ENCODE peak calls at places on chromosomes 2 and 18, in seven cellular contexts. One of them, this sample, is unnamed.

GRCh38 chr18:74508366-74508765 is 12.2 kb downstream of the CNDP2 start:
- DNase-seq in NCI-H748 treated with DMSO at 0.1 percent for 48 hours: no peak
- DNase-seq in fibroblast of the aortic adventitia: no peak
- DNase-seq in bronchial epithelial cell: no peak
- DNase-seq in activated CD4-positive, alpha-beta T cell treated with anti-CD3 and anti-CD28 coated beads, Interleukin-2, amount 50 U/mL, for 4 hours: no peak
- DNase-seq in NCI-H774: no peak
- DNase-seq in GM12892: no peak
- DNase-seq in this sample: no peak

GRCh38 chr2:239971115-239971514 is 54.0 kb downstream of the NDUFA10 start:
- DNase-seq in activated CD4-positive, alpha-beta T cell treated with anti-CD3 and anti-CD28 coated beads, Interleukin-2, amount 50 U/mL, for 4 hours: no peak
- DNase-seq in bronchial epithelial cell: no peak
- DNase-seq in NCI-H748 treated with DMSO at 0.1 percent for 48 hours: no peak
- DNase-seq in GM12892: no peak
- DNase-seq in fibroblast of the aortic adventitia: no peak
- DNase-seq in NCI-H774: no peak
- DNase-seq in this sample: no peak

GRCh38 chr2:33782395-33783239 is 183.5 kb upstream of the FAM98A start:
- DNase-seq in NCI-H774: no peak
- DNase-seq in NCI-H748 treated with DMSO at 0.1 percent for 48 hours: no peak
- DNase-seq in GM12892: no peak
- DNase-seq in activated CD4-positive, alpha-beta T cell treated with anti-CD3 and anti-CD28 coated beads, Interleukin-2, amount 50 U/mL, for 4 hours: no peak
- DNase-seq in bronchial epithelial cell: no peak
- DNase-seq in fibroblast of the aortic adventitia: no peak
- DNase-seq in this sample: no peak

GRCh38 chr2:180980185-180980942 is at the start of gene UBE2E3:
- DNase-seq in bronchial epithelial cell: peak
- DNase-seq in NCI-H774: peak
- DNase-seq in GM12892: peak
- DNase-seq in fibroblast of the aortic adventitia: peak
- DNase-seq in activated CD4-positive, alpha-beta T cell treated with anti-CD3 and anti-CD28 coated beads, Interleukin-2, amount 50 U/mL, for 4 hours: peak
- DNase-seq in NCI-H748 treated with DMSO at 0.1 percent for 48 hours: peak
- DNase-seq in this sample: peak

GRCh38 chr2:12855508-12855907 is 138.8 kb downstream of the TRIB2 start:
- DNase-seq in NCI-H748 treated with DMSO at 0.1 percent for 48 hours: no peak
- DNase-seq in activated CD4-positive, alpha-beta T cell treated with anti-CD3 and anti-CD28 coated beads, Interleukin-2, amount 50 U/mL, for 4 hours: no peak
- DNase-seq in NCI-H774: no peak
- DNase-seq in GM12892: no peak
- DNase-seq in fibroblast of the aortic adventitia: no peak
- DNase-seq in bronchial epithelial cell: peak
- DNase-seq in this sample: no peak

GRCh38 chr2:54522624-54523281 is 66.6 kb downstream of the SPTBN1 start:
- DNase-seq in GM12892: peak
- DNase-seq in activated CD4-positive, alpha-beta T cell treated with anti-CD3 and anti-CD28 coated beads, Interleukin-2, amount 50 U/mL, for 4 hours: peak
- DNase-seq in NCI-H774: peak
- DNase-seq in NCI-H748 treated with DMSO at 0.1 percent for 48 hours: peak
- DNase-seq in bronchial epithelial cell: peak
- DNase-seq in fibroblast of the aortic adventitia: peak
- DNase-seq in this sample: peak

GRCh38 chr2:144374163-144374661 is 145.7 kb downstream of the ZEB2 start:
- DNase-seq in fibroblast of the aortic adventitia: no peak
- DNase-seq in GM12892: no peak
- DNase-seq in NCI-H774: no peak
- DNase-seq in NCI-H748 treated with DMSO at 0.1 percent for 48 hours: no peak
- DNase-seq in activated CD4-positive, alpha-beta T cell treated with anti-CD3 and anti-CD28 coated beads, Interleukin-2, amount 50 U/mL, for 4 hours: no peak
- DNase-seq in bronchial epithelial cell: no peak
- DNase-seq in this sample: no peak

GRCh38 chr2:2272841-2273240 is 58.2 kb downstream of the MYT1L start:
- DNase-seq in fibroblast of the aortic adventitia: no peak
- DNase-seq in NCI-H748 treated with DMSO at 0.1 percent for 48 hours: no peak
- DNase-seq in activated CD4-positive, alpha-beta T cell treated with anti-CD3 and anti-CD28 coated beads, Interleukin-2, amount 50 U/mL, for 4 hours: no peak
- DNase-seq in NCI-H774: no peak
- DNase-seq in bronchial epithelial cell: no peak
- DNase-seq in GM12892: no peak
- DNase-seq in this sample: no peak

GRCh38 chr2:144390424-144391020 is 129.4 kb downstream of the ZEB2 start:
- DNase-seq in activated CD4-positive, alpha-beta T cell treated with anti-CD3 and anti-CD28 coated beads, Interleukin-2, amount 50 U/mL, for 4 hours: no peak
- DNase-seq in NCI-H748 treated with DMSO at 0.1 percent for 48 hours: no peak
- DNase-seq in NCI-H774: no peak
- DNase-seq in GM12892: no peak
- DNase-seq in bronchial epithelial cell: no peak
- DNase-seq in fibroblast of the aortic adventitia: peak
- DNase-seq in this sample: no peak

GRCh38 chr18:3177902-3178687 is 41.7 kb downstream of the MYOM1 start:
- DNase-seq in bronchial epithelial cell: no peak
- DNase-seq in fibroblast of the aortic adventitia: no peak
- DNase-seq in GM12892: peak
- DNase-seq in NCI-H748 treated with DMSO at 0.1 percent for 48 hours: no peak
- DNase-seq in NCI-H774: no peak
- DNase-seq in activated CD4-positive, alpha-beta T cell treated with anti-CD3 and anti-CD28 coated beads, Interleukin-2, amount 50 U/mL, for 4 hours: no peak
- DNase-seq in this sample: no peak

GRCh38 chr18:68734311-68734710 is 19.4 kb upstream of the TMX3 start:
- DNase-seq in activated CD4-positive, alpha-beta T cell treated with anti-CD3 and anti-CD28 coated beads, Interleukin-2, amount 50 U/mL, for 4 hours: no peak
- DNase-seq in NCI-H774: no peak
- DNase-seq in GM12892: no peak
- DNase-seq in fibroblast of the aortic adventitia: peak
- DNase-seq in bronchial epithelial cell: no peak
- DNase-seq in NCI-H748 treated with DMSO at 0.1 percent for 48 hours: no peak
- DNase-seq in this sample: no peak

GRCh38 chr2:85243101-85244072 is 84.4 kb downstream of the TGOLN2 start:
- DNase-seq in NCI-H748 treated with DMSO at 0.1 percent for 48 hours: no peak
- DNase-seq in fibroblast of the aortic adventitia: no peak
- DNase-seq in activated CD4-positive, alpha-beta T cell treated with anti-CD3 and anti-CD28 coated beads, Interleukin-2, amount 50 U/mL, for 4 hours: no peak
- DNase-seq in NCI-H774: no peak
- DNase-seq in bronchial epithelial cell: no peak
- DNase-seq in GM12892: no peak
- DNase-seq in this sample: peak

GRCh38 chr2:194443926-194444325 is 1213.1 kb upstream of the SLC39A10 start:
- DNase-seq in bronchial epithelial cell: peak
- DNase-seq in GM12892: no peak
- DNase-seq in NCI-H748 treated with DMSO at 0.1 percent for 48 hours: no peak
- DNase-seq in fibroblast of the aortic adventitia: no peak
- DNase-seq in NCI-H774: no peak
- DNase-seq in activated CD4-positive, alpha-beta T cell treated with anti-CD3 and anti-CD28 coated beads, Interleukin-2, amount 50 U/mL, for 4 hours: no peak
- DNase-seq in this sample: no peak

GRCh38 chr2:240920783-240921231 is 14.7 kb downstream of the CROCC2 start:
- DNase-seq in NCI-H774: no peak
- DNase-seq in activated CD4-positive, alpha-beta T cell treated with anti-CD3 and anti-CD28 coated beads, Interleukin-2, amount 50 U/mL, for 4 hours: no peak
- DNase-seq in GM12892: peak
- DNase-seq in NCI-H748 treated with DMSO at 0.1 percent for 48 hours: no peak
- DNase-seq in bronchial epithelial cell: no peak
- DNase-seq in fibroblast of the aortic adventitia: no peak
- DNase-seq in this sample: no peak

GRCh38 chr2:144130551-144130950 is 389.4 kb downstream of the ZEB2 start:
- DNase-seq in GM12892: no peak
- DNase-seq in NCI-H774: no peak
- DNase-seq in activated CD4-positive, alpha-beta T cell treated with anti-CD3 and anti-CD28 coated beads, Interleukin-2, amount 50 U/mL, for 4 hours: no peak
- DNase-seq in NCI-H748 treated with DMSO at 0.1 percent for 48 hours: no peak
- DNase-seq in bronchial epithelial cell: no peak
- DNase-seq in fibroblast of the aortic adventitia: no peak
- DNase-seq in this sample: no peak

GRCh38 chr2:95059656-95060370 is 34.3 kb downstream of the MAL start:
- DNase-seq in bronchial epithelial cell: no peak
- DNase-seq in fibroblast of the aortic adventitia: no peak
- DNase-seq in activated CD4-positive, alpha-beta T cell treated with anti-CD3 and anti-CD28 coated beads, Interleukin-2, amount 50 U/mL, for 4 hours: no peak
- DNase-seq in NCI-H774: no peak
- DNase-seq in GM12892: no peak
- DNase-seq in NCI-H748 treated with DMSO at 0.1 percent for 48 hours: no peak
- DNase-seq in this sample: no peak

GRCh38 chr18:9135912-9136314 is 668 bp upstream of the ANKRD12 start:
- DNase-seq in fibroblast of the aortic adventitia: peak
- DNase-seq in NCI-H748 treated with DMSO at 0.1 percent for 48 hours: peak
- DNase-seq in activated CD4-positive, alpha-beta T cell treated with anti-CD3 and anti-CD28 coated beads, Interleukin-2, amount 50 U/mL, for 4 hours: no peak
- DNase-seq in bronchial epithelial cell: peak
- DNase-seq in NCI-H774: peak
- DNase-seq in GM12892: peak
- DNase-seq in this sample: peak

GRCh38 chr2:61911510-61911909 is 6.0 kb downstream of the COMMD1 start:
- DNase-seq in NCI-H774: no peak
- DNase-seq in GM12892: no peak
- DNase-seq in bronchial epithelial cell: peak
- DNase-seq in NCI-H748 treated with DMSO at 0.1 percent for 48 hours: no peak
- DNase-seq in fibroblast of the aortic adventitia: no peak
- DNase-seq in activated CD4-positive, alpha-beta T cell treated with anti-CD3 and anti-CD28 coated beads, Interleukin-2, amount 50 U/mL, for 4 hours: no peak
- DNase-seq in this sample: no peak

GRCh38 chr2:180017764-180018163 is 10.7 kb upstream of the CWC22 start:
- DNase-seq in bronchial epithelial cell: peak
- DNase-seq in NCI-H748 treated with DMSO at 0.1 percent for 48 hours: no peak
- DNase-seq in NCI-H774: no peak
- DNase-seq in activated CD4-positive, alpha-beta T cell treated with anti-CD3 and anti-CD28 coated beads, Interleukin-2, amount 50 U/mL, for 4 hours: no peak
- DNase-seq in GM12892: no peak
- DNase-seq in fibroblast of the aortic adventitia: peak
- DNase-seq in this sample: no peak

GRCh38 chr18:25497395-25497794 is 145.4 kb upstream of the ZNF521 start:
- DNase-seq in activated CD4-positive, alpha-beta T cell treated with anti-CD3 and anti-CD28 coated beads, Interleukin-2, amount 50 U/mL, for 4 hours: no peak
- DNase-seq in bronchial epithelial cell: no peak
- DNase-seq in fibroblast of the aortic adventitia: no peak
- DNase-seq in NCI-H774: no peak
- DNase-seq in NCI-H748 treated with DMSO at 0.1 percent for 48 hours: no peak
- DNase-seq in GM12892: no peak
- DNase-seq in this sample: no peak

GRCh38 chr2:96877513-96878159 is 7.8 kb upstream of the SEMA4C start:
- DNase-seq in activated CD4-positive, alpha-beta T cell treated with anti-CD3 and anti-CD28 coated beads, Interleukin-2, amount 50 U/mL, for 4 hours: no peak
- DNase-seq in bronchial epithelial cell: no peak
- DNase-seq in NCI-H748 treated with DMSO at 0.1 percent for 48 hours: no peak
- DNase-seq in fibroblast of the aortic adventitia: no peak
- DNase-seq in NCI-H774: no peak
- DNase-seq in GM12892: no peak
- DNase-seq in this sample: no peak

GRCh38 chr2:37343537-37344434 is 644 bp upstream of the QPCT start:
- DNase-seq in NCI-H774: no peak
- DNase-seq in activated CD4-positive, alpha-beta T cell treated with anti-CD3 and anti-CD28 coated beads, Interleukin-2, amount 50 U/mL, for 4 hours: no peak
- DNase-seq in GM12892: no peak
- DNase-seq in NCI-H748 treated with DMSO at 0.1 percent for 48 hours: no peak
- DNase-seq in bronchial epithelial cell: peak
- DNase-seq in fibroblast of the aortic adventitia: peak
- DNase-seq in this sample: no peak

GRCh38 chr18:34807106-34807796 is 97.2 kb downstream of the DTNA start:
- DNase-seq in bronchial epithelial cell: peak
- DNase-seq in activated CD4-positive, alpha-beta T cell treated with anti-CD3 and anti-CD28 coated beads, Interleukin-2, amount 50 U/mL, for 4 hours: no peak
- DNase-seq in NCI-H774: no peak
- DNase-seq in fibroblast of the aortic adventitia: no peak
- DNase-seq in GM12892: no peak
- DNase-seq in NCI-H748 treated with DMSO at 0.1 percent for 48 hours: no peak
- DNase-seq in this sample: no peak

GRCh38 chr2:191311627-191312026 is 66.4 kb downstream of the MYO1B start:
- DNase-seq in GM12892: no peak
- DNase-seq in fibroblast of the aortic adventitia: peak
- DNase-seq in NCI-H748 treated with DMSO at 0.1 percent for 48 hours: no peak
- DNase-seq in NCI-H774: no peak
- DNase-seq in activated CD4-positive, alpha-beta T cell treated with anti-CD3 and anti-CD28 coated beads, Interleukin-2, amount 50 U/mL, for 4 hours: no peak
- DNase-seq in bronchial epithelial cell: peak
- DNase-seq in this sample: no peak

GRCh38 chr2:197261808-197262226 is 48.8 kb downstream of the ANKRD44 start:
- DNase-seq in fibroblast of the aortic adventitia: no peak
- DNase-seq in activated CD4-positive, alpha-beta T cell treated with anti-CD3 and anti-CD28 coated beads, Interleukin-2, amount 50 U/mL, for 4 hours: no peak
- DNase-seq in NCI-H748 treated with DMSO at 0.1 percent for 48 hours: no peak
- DNase-seq in GM12892: no peak
- DNase-seq in bronchial epithelial cell: no peak
- DNase-seq in NCI-H774: no peak
- DNase-seq in this sample: no peak

GRCh38 chr2:46942143-46942526 is 26.5 kb upstream of the MCFD2 start:
- DNase-seq in fibroblast of the aortic adventitia: no peak
- DNase-seq in bronchial epithelial cell: peak
- DNase-seq in activated CD4-positive, alpha-beta T cell treated with anti-CD3 and anti-CD28 coated beads, Interleukin-2, amount 50 U/mL, for 4 hours: peak
- DNase-seq in NCI-H748 treated with DMSO at 0.1 percent for 48 hours: peak
- DNase-seq in GM12892: peak
- DNase-seq in NCI-H774: no peak
- DNase-seq in this sample: no peak

GRCh38 chr18:31243740-31244512 is 74.0 kb upstream of the DSG1 start:
- DNase-seq in GM12892: no peak
- DNase-seq in NCI-H774: no peak
- DNase-seq in fibroblast of the aortic adventitia: no peak
- DNase-seq in NCI-H748 treated with DMSO at 0.1 percent for 48 hours: no peak
- DNase-seq in bronchial epithelial cell: no peak
- DNase-seq in activated CD4-positive, alpha-beta T cell treated with anti-CD3 and anti-CD28 coated beads, Interleukin-2, amount 50 U/mL, for 4 hours: no peak
- DNase-seq in this sample: no peak

GRCh38 chr2:48829569-48829968 is 74.0 kb upstream of the LHCGR start:
- DNase-seq in bronchial epithelial cell: no peak
- DNase-seq in activated CD4-positive, alpha-beta T cell treated with anti-CD3 and anti-CD28 coated beads, Interleukin-2, amount 50 U/mL, for 4 hours: no peak
- DNase-seq in NCI-H748 treated with DMSO at 0.1 percent for 48 hours: no peak
- DNase-seq in GM12892: no peak
- DNase-seq in NCI-H774: no peak
- DNase-seq in fibroblast of the aortic adventitia: no peak
- DNase-seq in this sample: no peak

GRCh38 chr18:41266616-41267015 is 688.4 kb upstream of the PIK3C3 start:
- DNase-seq in bronchial epithelial cell: peak
- DNase-seq in NCI-H774: no peak
- DNase-seq in NCI-H748 treated with DMSO at 0.1 percent for 48 hours: no peak
- DNase-seq in GM12892: no peak
- DNase-seq in activated CD4-positive, alpha-beta T cell treated with anti-CD3 and anti-CD28 coated beads, Interleukin-2, amount 50 U/mL, for 4 hours: no peak
- DNase-seq in fibroblast of the aortic adventitia: no peak
- DNase-seq in this sample: no peak

GRCh38 chr2:52859065-52859464 is 908.5 kb upstream of the CHAC2 start:
- DNase-seq in bronchial epithelial cell: no peak
- DNase-seq in fibroblast of the aortic adventitia: no peak
- DNase-seq in activated CD4-positive, alpha-beta T cell treated with anti-CD3 and anti-CD28 coated beads, Interleukin-2, amount 50 U/mL, for 4 hours: no peak
- DNase-seq in NCI-H774: no peak
- DNase-seq in GM12892: no peak
- DNase-seq in NCI-H748 treated with DMSO at 0.1 percent for 48 hours: no peak
- DNase-seq in this sample: no peak